ENCODE peak calls at places on chromosomes 3 and 15, in four cellular contexts. C, N, I and J are unnamed samples.
A peak's percentile ranks its signal among the peaks of the same experiment; 100 is the strongest.

GRCh38 chr3:189401196-189401595 is 229.4 kb downstream of the TPRG1 start:
- DNase-seq in C (no peak), N (no peak), I (no peak), J (no peak)

GRCh38 chr3:62323241-62323640 is 50.1 kb downstream of the FEZF2 start:
- DNase-seq in C (no peak), N (no peak), I (no peak), J (no peak)

GRCh38 chr3:192570315-192570714 is 157.0 kb downstream of the FGF12 start:
- DNase-seq in C (no peak), N (no peak), I (no peak), J (no peak)

GRCh38 chr3:181623924-181624694 is 87.6 kb upstream of the SOX2 start:
- DNase-seq in C (no peak), N (no peak), I (no peak), J (no peak)

GRCh38 chr3:5448816-5449215 is 261.3 kb downstream of the EDEM1 start:
- DNase-seq in C (no peak), N (no peak), I (no peak), J (no peak)

GRCh38 chr3:129582799-129583198 is 23.7 kb downstream of the PLXND1 start:
- DNase-seq in C (no peak), N (no peak), I (no peak), J (no peak)

GRCh38 chr3:7574435-7574834 is 713.5 kb downstream of the GRM7 start:
- DNase-seq in C (no peak), N (no peak), I (no peak), J (no peak)

GRCh38 chr3:120093923-120094775 is at the start of gene GSK3B:
- DNase-seq in C (peak; percentile 43), N (no peak), I (no peak), J (no peak)

GRCh38 chr3:149476135-149476684 is 1.7 kb downstream of the TM4SF4 start:
- DNase-seq in C (no peak), N (no peak), I (no peak), J (no peak)

GRCh38 chr3:128488995-128489859 is 3.8 kb downstream of the GATA2 start:
- DNase-seq in C (no peak), N (peak; percentile 84), I (no peak), J (no peak)

DNA sequence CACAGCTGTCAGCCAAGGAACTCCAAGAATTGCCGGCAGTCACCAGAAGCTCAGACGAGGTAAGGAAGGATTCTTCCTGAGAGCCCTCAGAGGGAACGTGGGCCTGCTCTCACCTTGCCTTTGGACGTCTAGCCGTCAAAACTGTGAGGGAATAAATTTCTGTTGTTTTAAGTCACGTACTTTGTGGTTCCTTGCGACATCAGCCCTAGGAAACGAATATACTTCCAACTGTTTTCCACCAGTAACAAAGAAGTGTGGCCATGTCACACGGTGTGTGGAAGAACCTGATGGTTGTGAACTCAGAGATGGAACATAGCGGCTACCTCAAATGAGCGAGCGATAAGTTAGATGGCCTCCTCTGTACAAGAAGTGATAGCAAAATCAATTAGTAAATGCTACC is 41.0 kb upstream of the B3GNT5 start:
- DNase-seq in C (no peak), N (no peak), I (no peak), J (no peak)
- H3K27ac ChIP-seq in C (peak overlapping the region; percentile 64), N (peak overlapping the region; percentile 83), I (no peak overlapping the region), J (no peak overlapping the region)

GRCh38 chr15:80550910-80551265 is 144.2 kb upstream of the ABHD17C start:
- DNase-seq in C (no peak), N (no peak), I (peak; percentile 59), J (no peak)

GRCh38 chr15:80549712-80550111 is 145.4 kb upstream of the ABHD17C start:
- DNase-seq in C (no peak), N (no peak), I (peak; percentile 5), J (no peak)

GRCh38 chr15:80550219-80550909 is 144.7 kb upstream of the ABHD17C start:
- DNase-seq in C (no peak), N (no peak), I (peak; percentile 85), J (peak; percentile 22)

GRCh38 chr15:80547264-80547663 is 143.1 kb downstream of the ARNT2 start:
- DNase-seq in C (no peak), N (no peak), I (no peak), J (no peak)

GRCh38 chr15:80549191-80549590 is 145.0 kb downstream of the ARNT2 start:
- DNase-seq in C (no peak), N (no peak), I (peak; percentile 74), J (no peak)
- H3K27ac ChIP-seq in C (no peak overlapping the region), N (no peak overlapping the region), I (peak overlapping the region; percentile 91), J (no peak overlapping the region)

DNA sequence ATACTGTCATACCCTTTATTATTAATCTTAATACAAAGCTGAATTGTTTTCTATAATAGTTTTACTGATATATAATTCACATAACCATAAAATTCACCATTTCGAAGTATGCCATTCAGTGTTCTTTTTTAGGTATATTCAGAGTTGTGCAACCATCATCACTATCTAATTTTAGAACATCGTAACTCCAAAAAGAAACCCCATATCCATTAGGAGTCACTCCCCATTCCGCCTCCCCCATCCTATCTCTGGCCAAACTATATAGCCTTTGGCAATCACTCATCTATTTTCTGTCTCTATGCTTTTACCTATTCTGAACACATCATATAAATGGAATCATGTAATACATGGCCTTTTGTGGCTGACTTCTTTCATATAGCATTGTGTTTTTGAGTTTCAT is 169.7 kb upstream of the GALNT15 start:
- DNase-seq in C (no peak), N (no peak), I (no peak), J (no peak)
- H3K27ac ChIP-seq in C (no peak overlapping the region), N (no peak overlapping the region), I (no peak overlapping the region), J (no peak overlapping the region)

GRCh38 chr3:29381595-29381994 is 100.7 kb downstream of the RBMS3 start:
- DNase-seq in C (no peak), N (no peak), I (no peak), J (no peak)
- H3K27ac ChIP-seq in C (no peak overlapping the region), N (peak overlapping the region; percentile 74), I (no peak overlapping the region), J (no peak overlapping the region)

DNA sequence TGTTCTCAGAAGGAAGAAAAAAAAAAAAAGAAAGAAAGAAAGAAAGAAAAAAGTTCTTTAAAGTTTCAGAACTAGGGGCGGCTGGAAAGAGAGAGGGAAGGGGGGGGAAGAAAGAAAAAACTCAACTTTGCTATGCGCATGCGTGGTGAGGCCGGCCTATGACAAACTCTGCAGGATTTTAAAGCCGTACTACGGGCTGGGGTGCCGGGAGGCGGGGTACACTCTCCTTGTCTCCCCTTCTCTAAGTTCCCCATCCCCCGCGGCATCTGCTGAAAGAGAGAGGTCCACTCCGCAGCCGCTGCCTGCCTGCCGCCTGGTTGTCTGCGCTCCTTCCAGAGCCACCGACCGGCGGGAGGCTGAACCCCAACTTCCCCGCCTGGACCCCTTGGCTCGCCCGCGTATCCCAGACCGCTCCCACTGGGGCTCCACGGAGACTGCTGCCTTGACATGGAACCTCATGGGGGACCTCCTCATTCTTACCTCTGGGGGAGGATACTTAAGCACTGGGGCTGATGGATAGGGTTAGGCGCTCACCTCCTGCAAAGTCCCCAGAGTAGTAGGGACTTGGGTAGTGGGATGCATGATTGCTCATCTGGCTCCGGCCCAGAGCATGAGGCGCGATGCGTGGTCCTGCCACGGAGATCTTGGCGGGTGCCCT is 1.4 kb upstream of the WNT5A start:
- DNase-seq in C (peak; percentile 58), N (peak; percentile 56), I (peak; percentile 84), J (no peak)
- H3K27ac ChIP-seq in C (peak overlapping the region; percentile 39), N (peak overlapping the region; percentile 76), I (peak overlapping the region; percentile 89), J (peak overlapping the region; percentile 84)

DNA sequence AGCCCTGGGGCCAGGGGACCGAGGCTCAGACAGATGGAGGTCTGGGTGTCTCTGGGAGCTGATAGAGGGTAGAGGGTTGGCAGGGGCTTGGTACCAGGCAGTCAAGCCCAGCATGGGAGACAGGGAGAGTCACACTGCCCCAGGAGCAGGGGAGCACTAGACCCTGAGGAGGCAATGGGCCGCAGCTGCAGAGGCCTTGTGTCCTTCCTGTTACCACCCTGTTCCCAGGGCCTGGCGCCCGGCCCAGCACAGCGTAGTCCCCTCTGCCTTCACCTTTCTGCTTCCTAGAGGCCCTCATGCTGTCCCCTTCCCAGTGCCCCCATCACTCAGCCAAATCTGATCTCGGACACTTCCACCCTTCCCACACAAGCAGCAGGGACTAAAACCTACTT is 6.8 kb upstream of the TBC1D2B start:
- DNase-seq in C (no peak), N (no peak), I (no peak), J (no peak)
- H3K27ac ChIP-seq in C (no peak overlapping the region), N (no peak overlapping the region), I (no peak overlapping the region), J (no peak overlapping the region)